ENCODE peak calls at places on chromosomes 3 and 15, in eight cellular contexts. C, V, S, M, L, J, Y and T are unnamed samples.

GRCh38 chr15:99086327-99086667 is 18.6 kb upstream of the SYNM start:
- DNase-seq in C (no peak), V (no peak), S (no peak), M (no peak), L (no peak), J (no peak), Y (no peak), T (no peak)

GRCh38 chr3:196144383-196145105 is 62.7 kb upstream of the TFRC start:
- DNase-seq in C (no peak), V (no peak), S (no peak), M (no peak), L (no peak), J (no peak), Y (no peak), T (no peak)

GRCh38 chr3:191915717-191916116 is 454.8 kb downstream of the PYDC2 start:
- DNase-seq in C (no peak), V (no peak), S (no peak), M (no peak), L (no peak), J (no peak), Y (no peak), T (no peak)

GRCh38 chr3:55309336-55309735 is 177.8 kb downstream of the WNT5A start:
- DNase-seq in C (no peak), V (no peak), S (no peak), M (no peak), L (no peak), J (no peak), Y (no peak), T (no peak)

GRCh38 chr15:43912991-43913927 is 86.5 kb downstream of the WDR76 start:
- DNase-seq in C (peak; percentile 81), V (no peak), S (no peak), M (no peak), L (no peak), J (no peak), Y (no peak), T (no peak)

GRCh38 chr15:41233367-41233771 is 2.3 kb downstream of the CHP1 start:
- DNase-seq in C (no peak), V (no peak), S (no peak), M (no peak), L (no peak), J (no peak), Y (no peak), T (no peak)

GRCh38 chr3:101038393-101038792 is 45.2 kb upstream of the ABI3BP start:
- DNase-seq in C (no peak), V (no peak), S (no peak), M (no peak), L (no peak), J (no peak), Y (no peak), T (no peak)

GRCh38 chr15:100559330-100559729 is 30.6 kb upstream of the CERS3 start:
- DNase-seq in C (peak; percentile 28), V (no peak), S (no peak), M (no peak), L (no peak), J (no peak), Y (no peak), T (no peak)

GRCh38 chr3:21273256-21273999 is 477.6 kb downstream of the ZNF385D start:
- DNase-seq in C (no peak), V (no peak), S (no peak), M (no peak), L (no peak), J (no peak), Y (no peak), T (no peak)

GRCh38 chr15:76327191-76328105 is 9.1 kb upstream of the ISL2 start:
- DNase-seq in C (no peak), V (no peak), S (no peak), M (no peak), L (no peak), J (no peak), Y (no peak), T (no peak)

GRCh38 chr3:11438636-11439035 is 166.4 kb downstream of the ATG7 start:
- DNase-seq in C (no peak), V (no peak), S (peak; percentile 31), M (no peak), L (no peak), J (no peak), Y (no peak), T (no peak)

GRCh38 chr3:115885621-115886020 is 262.3 kb downstream of the GAP43 start:
- DNase-seq in C (no peak), V (peak; percentile 26), S (no peak), M (no peak), L (no peak), J (no peak), Y (no peak), T (no peak)

GRCh38 chr3:157152438-157152837 is 7.5 kb downstream of the CCNL1 start:
- DNase-seq in C (no peak), V (no peak), S (no peak), M (no peak), L (no peak), J (no peak), Y (no peak), T (no peak)

GRCh38 chr15:69014454-69014853 is at the start of gene NOX5:
- DNase-seq in C (no peak), V (no peak), S (no peak), M (no peak), L (no peak), J (no peak), Y (no peak), T (no peak)

GRCh38 chr15:51094606-51095569 is at the start of gene TNFAIP8L3:
- DNase-seq in C (no peak), V (peak; percentile 18), S (no peak), M (no peak), L (no peak), J (peak; percentile 46), Y (no peak), T (no peak)

GRCh38 chr3:145015243-145015642 is 1043.6 kb downstream of the DIPK2A start:
- DNase-seq in C (no peak), V (no peak), S (no peak), M (no peak), L (no peak), J (no peak), Y (no peak), T (no peak)

GRCh38 chr3:149463921-149464320 is 10.6 kb upstream of the TM4SF4 start:
- DNase-seq in C (no peak), V (no peak), S (no peak), M (no peak), L (no peak), J (no peak), Y (no peak), T (no peak)
- H3K4me1 ChIP-seq in C (peaks cover 16% of the 10 kb centered on the region), V (peaks cover 5% of the 10 kb centered on the region), S (peaks cover 3% of the 10 kb centered on the region), M (no peaks in the 10 kb centered on the region), L (peaks cover 3% of the 10 kb centered on the region), J (peaks cover 5% of the 10 kb centered on the region), Y (no peaks in the 10 kb centered on the region), T (peaks cover 3% of the 10 kb centered on the region)

DNA sequence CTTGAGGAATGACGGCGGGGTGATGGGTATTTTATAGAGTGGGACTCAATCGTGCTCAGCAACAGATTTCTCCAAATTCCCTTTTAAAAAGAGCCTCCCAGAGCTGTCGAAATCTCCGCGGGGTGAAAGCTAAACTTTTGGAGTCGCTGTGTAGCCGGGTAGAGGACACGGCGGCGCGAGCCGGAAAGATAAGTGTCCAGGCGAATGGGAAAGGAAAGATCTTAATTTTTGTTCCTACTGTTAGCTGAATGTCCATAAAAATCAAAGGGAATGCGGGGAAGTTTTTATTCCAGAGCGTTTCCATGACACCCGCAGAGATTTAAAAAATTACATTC is 9.1 kb downstream of the EOMES start:
- DNase-seq in C (no peak), V (no peak), S (no peak), M (no peak), L (no peak), J (no peak), Y (no peak), T (no peak)
- H3K27ac ChIP-seq in C (no peak overlapping the region), V (no peak overlapping the region), S (peak overlapping the region; percentile 16), M (peak overlapping the region; percentile 4), L (no peak overlapping the region), J (no peak overlapping the region), Y (peak overlapping the region; percentile 44), T (no peak overlapping the region)

GRCh38 chr3:128470134-128470915 is 3.6 kb upstream of the DNAJB8 start:
- DNase-seq in C (no peak), V (no peak), S (no peak), M (no peak), L (no peak), J (no peak), Y (no peak), T (no peak)
- H3K27me3 ChIP-seq in C (peaks cover 6% of the 10 kb centered on the region), V (peaks cover 34% of the 10 kb centered on the region), S (peaks cover 36% of the 10 kb centered on the region), M (no peaks in the 10 kb centered on the region), L (no peaks in the 10 kb centered on the region), J (peaks cover 26% of the 10 kb centered on the region), Y (no peaks in the 10 kb centered on the region), T (peaks cover 47% of the 10 kb centered on the region)

DNA sequence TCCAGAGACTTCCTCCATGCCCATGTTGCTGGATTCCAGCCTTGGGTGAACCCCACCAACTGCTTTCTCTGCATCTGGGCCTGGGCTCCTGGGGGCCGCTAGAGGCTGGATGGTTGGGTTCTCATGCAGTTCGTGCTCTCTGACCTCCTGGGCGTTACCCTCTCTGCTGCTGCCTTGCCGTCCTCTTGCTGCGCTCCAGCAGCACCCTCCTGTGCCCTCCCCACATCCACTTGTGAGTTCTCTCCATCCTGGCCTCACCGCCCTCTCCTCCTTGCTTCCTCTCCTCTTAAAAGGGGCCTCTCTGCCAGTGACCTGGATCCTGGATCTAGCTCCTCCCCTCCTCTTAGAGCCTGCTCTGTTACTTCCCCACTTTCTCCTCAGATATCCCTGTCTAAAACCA is 43.7 kb downstream of the CHCHD6 start:
- DNase-seq in C (no peak), V (no peak), S (no peak), M (no peak), L (no peak), J (no peak), Y (no peak), T (no peak)
- H3K4me1 ChIP-seq in C (peaks cover 14% of the 10 kb centered on the region), V (peaks cover 23% of the 10 kb centered on the region), S (no peaks in the 10 kb centered on the region), M (no peaks in the 10 kb centered on the region), L (no peaks in the 10 kb centered on the region), J (peaks cover 5% of the 10 kb centered on the region), Y (no peaks in the 10 kb centered on the region), T (peaks cover 6% of the 10 kb centered on the region)